ENCODE peak calls at places on chromosomes 6 and 20, in five cellular contexts. F, G, W, E and C are unnamed samples.

GRCh38 chr6:159168536-159169192 is 536 bp upstream of the FNDC1 start:
- DNase-seq in E (no peak), G (peak), W (peak), F (no peak), C (no peak)

GRCh38 chr20:9590189-9590588 is 75.8 kb downstream of the LAMP5 start:
- DNase-seq in G (peak), F (no peak), E (no peak), W (no peak), C (no peak)

GRCh38 chr6:132443206-132443605 is 41.9 kb upstream of the MOXD1 start:
- DNase-seq in F (no peak), G (peak), W (no peak), E (no peak), C (no peak)

GRCh38 chr6:158621694-158622544 is 22.6 kb downstream of the DYNLT1 start:
- DNase-seq in W (no peak), F (no peak), E (no peak), G (no peak), C (no peak)

GRCh38 chr6:33323623-33323948 is 6.0 kb upstream of the ZBTB22 start:
- DNase-seq in E (peak), G (no peak), F (no peak), W (no peak), C (no peak)

GRCh38 chr20:21712443-21713059 is 7.1 kb downstream of the PAX1 start:
- DNase-seq in G (no peak), W (no peak), F (no peak), E (no peak), C (no peak)

GRCh38 chr6:35500782-35501181 is 3.9 kb upstream of the TEAD3 start:
- DNase-seq in G (peak), E (no peak), F (no peak), W (no peak), C (no peak)

GRCh38 chr6:136757150-136757549 is 35.1 kb downstream of the MAP3K5 start:
- DNase-seq in E (no peak), G (peak), W (no peak), F (no peak), C (no peak)

GRCh38 chr6:165055231-165055630 is 254.2 kb downstream of the C6orf118 start:
- DNase-seq in G (peak), F (no peak), W (no peak), E (no peak), C (no peak)

GRCh38 chr20:10541668-10542411 is 106.7 kb downstream of the SLX4IP start:
- DNase-seq in F (no peak), W (no peak), E (no peak), G (no peak), C (no peak)

GRCh38 chr6:1326535-1327121 is 14.7 kb downstream of the FOXQ1 start:
- DNase-seq in E (no peak), F (no peak), W (no peak), G (no peak), C (no peak)

GRCh38 chr6:112827793-112828192 is 480.7 kb downstream of the RFPL4B start:
- DNase-seq in G (peak), E (no peak), F (no peak), W (peak), C (no peak)

GRCh38 chr6:143872211-143872610 is 7.9 kb downstream of the ZC2HC1B start:
- DNase-seq in F (no peak), W (no peak), E (no peak), G (no peak), C (no peak)

GRCh38 chr6:37525460-37526357 is 26.0 kb upstream of the CCDC167 start:
- DNase-seq in E (peak), W (no peak), G (peak), F (no peak), C (no peak)

GRCh38 chr6:30555428-30556005 is 772 bp downstream of the GNL1 start:
- DNase-seq in E (peak), G (peak), F (no peak), W (peak), C (no peak)

GRCh38 chr20:14997791-14998190 is 660.4 kb upstream of the FLRT3 start:
- DNase-seq in G (peak), F (no peak), E (no peak), W (no peak), C (no peak)

GRCh38 chr6:6218246-6219085 is 102.0 kb downstream of the F13A1 start:
- DNase-seq in F (no peak), E (peak), W (no peak), G (no peak), C (no peak)

GRCh38 chr20:44172572-44172950 is 14.4 kb downstream of the JPH2 start:
- DNase-seq in W (no peak), G (no peak), F (no peak), E (no peak), C (no peak)

GRCh38 chr6:12071064-12071615 is 59.0 kb downstream of the HIVEP1 start:
- DNase-seq in G (no peak), E (no peak), W (no peak), F (no peak), C (no peak)

GRCh38 chr20:31968299-31969126 is 562 bp downstream of the XKR7 start:
- DNase-seq in E (peak), G (peak), W (peak), F (no peak), C (no peak)

GRCh38 chr6:75934643-75935472 is 137.6 kb downstream of the IMPG1 start:
- DNase-seq in W (peak), E (peak), G (peak), F (peak), C (peak)

GRCh38 chr20:58038123-58038654 is 190.3 kb downstream of the ANKRD60 start:
- DNase-seq in W (no peak), F (no peak), E (no peak), G (no peak), C (no peak)

GRCh38 chr20:10642859-10643559 is 30.8 kb downstream of the JAG1 start:
- DNase-seq in E (no peak), F (no peak), W (no peak), G (peak), C (no peak)

GRCh38 chr6:142300758-142301251 is 1.0 kb upstream of the ADGRG6 start:
- DNase-seq in G (peak), W (peak), F (no peak), E (no peak), C (no peak)

GRCh38 chr6:20028143-20028542 is 184.1 kb downstream of the MBOAT1 start:
- DNase-seq in E (no peak), W (no peak), G (no peak), F (peak), C (no peak)

GRCh38 chr20:63366658-63367360 is 5.7 kb upstream of the CHRNA4 start:
- DNase-seq in F (peak), G (no peak), E (no peak), W (no peak), C (no peak)

GRCh38 chr6:117346142-117346930 is 79.4 kb downstream of the ROS1 start:
- DNase-seq in F (no peak), E (peak), W (no peak), G (peak), C (no peak)

GRCh38 chr20:36796868-36797267 is 23.3 kb upstream of the DSN1 start:
- DNase-seq in E (no peak), W (no peak), G (no peak), F (no peak), C (no peak)

GRCh38 chr20:50672400-50673145 is 18.8 kb downstream of the RIPOR3 start:
- DNase-seq in W (no peak), F (no peak), G (no peak), E (no peak), C (no peak)

GRCh38 chr6:106431972-106432371 is 71.5 kb downstream of the CRYBG1 start:
- DNase-seq in F (no peak), G (peak), E (no peak), W (no peak), C (no peak)

GRCh38 chr6:129486333-129486732 is 223.6 kb downstream of the ARHGAP18 start:
- DNase-seq in W (no peak), F (no peak), G (no peak), E (no peak), C (no peak)

GRCh38 chr6:31308050-31308844 is 36.4 kb upstream of the HLA-C start:
- DNase-seq in F (no peak), W (peak), E (peak), G (no peak), C (no peak)

GRCh38 chr6:15876406-15876805 is 213.6 kb upstream of the DTNBP1 start:
- DNase-seq in E (no peak), W (no peak), G (peak), F (no peak), C (no peak)

GRCh38 chr6:44831002-44831610 is 443.6 kb downstream of the CDC5L start:
- DNase-seq in F (no peak), G (peak), W (no peak), E (no peak), C (no peak)

GRCh38 chr6:39567091-39567490 is 158.1 kb downstream of the KIF6 start:
- DNase-seq in G (no peak), W (no peak), F (no peak), E (no peak), C (no peak)